ENCODE peak calls at places on chromosomes 13 and 19, in seven cellular contexts. W is cardiac muscle cell, O is transverse colon, I is HepG2, J is BJ, S is thoracic aorta, F is left lung. R is an unnamed sample.

GRCh38 chr19:57350877-57351805 is at the start of gene ZNF304:
- DNase-seq in W (peak; percentile 97), O (peak; percentile 92), I (peak; percentile 93), J (peak; percentile 80), S (peak; percentile 79), F (peak; percentile 96), R (peak; percentile 95)

GRCh38 chr19:4693078-4693350 is 22.9 kb upstream of the MYDGF start:
- DNase-seq in W (no peak), O (no peak), I (no peak), J (no peak), S (no peak), F (no peak), R (no peak)

GRCh38 chr13:114104626-114105350 is 27.6 kb downstream of the RASA3 start:
- DNase-seq in W (no peak), O (peak; percentile 4), I (no peak), J (no peak), S (no peak), F (peak; percentile 29), R (no peak)

GRCh38 chr19:33684550-33685303 is 63.0 kb downstream of the CHST8 start:
- DNase-seq in W (no peak), O (no peak), I (no peak), J (no peak), S (no peak), F (peak; percentile 30), R (no peak)

GRCh38 chr13:110396913-110397379 is 89.9 kb downstream of the COL4A2 start:
- DNase-seq in W (no peak), O (peak; percentile 77), I (no peak), J (peak; percentile 99), S (peak; percentile 95), F (peak; percentile 80), R (peak; percentile 93)

GRCh38 chr19:34308381-34309367 is 54.3 kb downstream of the GARRE1 start:
- DNase-seq in W (no peak), O (no peak), I (no peak), J (no peak), S (no peak), F (no peak), R (no peak)

GRCh38 chr13:94329754-94330551 is 149.5 kb downstream of the DCT start:
- DNase-seq in W (no peak), O (no peak), I (peak; percentile 28), J (peak; percentile 77), S (no peak), F (no peak), R (no peak)

GRCh38 chr19:45498411-45499195 is at the start of gene PPM1N:
- DNase-seq in W (peak; percentile 40), O (no peak), I (no peak), J (no peak), S (no peak), F (no peak), R (no peak)

GRCh38 chr13:40161008-40161694 is 505.3 kb downstream of the FOXO1 start:
- DNase-seq in W (no peak), O (no peak), I (no peak), J (no peak), S (no peak), F (no peak), R (peak; percentile 27)

GRCh38 chr13:79904581-79904980 is 423.6 kb downstream of the NDFIP2 start:
- DNase-seq in W (no peak), O (no peak), I (no peak), J (no peak), S (no peak), F (no peak), R (no peak)

DNA sequence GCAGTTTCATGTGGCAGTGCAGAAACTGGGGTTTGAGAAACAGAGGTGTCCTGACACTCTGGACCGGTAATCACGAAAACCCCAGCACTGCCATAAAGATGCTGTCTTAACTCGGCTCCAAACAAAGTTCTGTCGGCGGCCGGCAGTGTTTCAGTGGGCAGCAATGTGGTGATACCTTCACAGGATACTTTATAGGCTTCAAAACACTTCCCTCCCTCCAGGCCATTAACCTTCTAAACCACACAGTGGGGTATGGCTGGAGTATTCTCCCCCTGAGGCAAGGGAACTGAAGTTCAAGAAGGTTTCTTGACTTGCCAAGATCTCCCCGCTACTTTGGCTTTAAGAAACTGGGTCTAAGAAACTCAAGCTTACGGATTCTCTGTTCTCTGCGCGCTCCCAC is 1.1 kb downstream of the RUBCNL start:
- DNase-seq in W (no peak), O (no peak), I (no peak), J (no peak), S (no peak), F (no peak), R (no peak)
- H3K4me3 ChIP-seq in W (peak overlapping the region; percentile 55), O (peak overlapping the region; percentile 42), I (no peak overlapping the region), J (no peak overlapping the region), S (peak overlapping the region; percentile 77), F (peak overlapping the region; percentile 52), R (no peak overlapping the region)

DNA sequence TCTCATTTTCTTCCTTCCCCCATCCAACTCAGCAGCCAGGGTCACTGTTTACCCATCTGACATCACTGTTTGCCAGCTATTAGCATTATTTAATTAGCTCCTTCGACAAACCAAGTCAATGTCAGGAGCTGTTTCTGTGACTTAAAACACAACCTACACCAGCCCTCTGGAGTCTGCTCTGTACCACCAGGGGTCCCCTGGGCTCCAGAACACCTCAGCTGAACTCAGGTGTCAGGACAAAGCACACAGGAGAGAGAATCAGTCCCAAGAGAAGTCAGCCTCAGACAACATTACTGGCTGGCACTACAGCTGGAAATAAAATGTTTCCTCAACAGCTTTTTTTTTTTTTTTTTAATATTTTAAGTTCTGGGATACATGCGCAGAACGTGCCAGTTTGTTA is 45.1 kb downstream of the DCLK1 start:
- DNase-seq in W (no peak), O (no peak), I (no peak), J (no peak), S (no peak), F (no peak), R (no peak)
- TF ChIP-seq CTCF in W (no peak), O (no peak), I (no peak), J (no peak), S (no peak), F (no peak), R (no peak)

GRCh38 chr19:1132625-1133383 is 29.0 kb downstream of the GPX4 start:
- DNase-seq in W (no peak), O (peak; percentile 47), I (no peak), J (no peak), S (no peak), F (no peak), R (no peak)

GRCh38 chr19:1133471-1133929 is 29.7 kb downstream of the GPX4 start:
- DNase-seq in W (no peak), O (peak; percentile 79), I (no peak), J (no peak), S (no peak), F (no peak), R (peak; percentile 75)

GRCh38 chr19:1131718-1132552 is 28.1 kb downstream of the GPX4 start:
- DNase-seq in W (peak; percentile 73), O (peak; percentile 93), I (no peak), J (peak; percentile 52), S (peak; percentile 91), F (peak; percentile 92), R (peak; percentile 97)

GRCh38 chr19:1129535-1129934 is 25.7 kb downstream of the GPX4 start:
- DNase-seq in W (no peak), O (no peak), I (no peak), J (no peak), S (no peak), F (no peak), R (no peak)

DNA sequence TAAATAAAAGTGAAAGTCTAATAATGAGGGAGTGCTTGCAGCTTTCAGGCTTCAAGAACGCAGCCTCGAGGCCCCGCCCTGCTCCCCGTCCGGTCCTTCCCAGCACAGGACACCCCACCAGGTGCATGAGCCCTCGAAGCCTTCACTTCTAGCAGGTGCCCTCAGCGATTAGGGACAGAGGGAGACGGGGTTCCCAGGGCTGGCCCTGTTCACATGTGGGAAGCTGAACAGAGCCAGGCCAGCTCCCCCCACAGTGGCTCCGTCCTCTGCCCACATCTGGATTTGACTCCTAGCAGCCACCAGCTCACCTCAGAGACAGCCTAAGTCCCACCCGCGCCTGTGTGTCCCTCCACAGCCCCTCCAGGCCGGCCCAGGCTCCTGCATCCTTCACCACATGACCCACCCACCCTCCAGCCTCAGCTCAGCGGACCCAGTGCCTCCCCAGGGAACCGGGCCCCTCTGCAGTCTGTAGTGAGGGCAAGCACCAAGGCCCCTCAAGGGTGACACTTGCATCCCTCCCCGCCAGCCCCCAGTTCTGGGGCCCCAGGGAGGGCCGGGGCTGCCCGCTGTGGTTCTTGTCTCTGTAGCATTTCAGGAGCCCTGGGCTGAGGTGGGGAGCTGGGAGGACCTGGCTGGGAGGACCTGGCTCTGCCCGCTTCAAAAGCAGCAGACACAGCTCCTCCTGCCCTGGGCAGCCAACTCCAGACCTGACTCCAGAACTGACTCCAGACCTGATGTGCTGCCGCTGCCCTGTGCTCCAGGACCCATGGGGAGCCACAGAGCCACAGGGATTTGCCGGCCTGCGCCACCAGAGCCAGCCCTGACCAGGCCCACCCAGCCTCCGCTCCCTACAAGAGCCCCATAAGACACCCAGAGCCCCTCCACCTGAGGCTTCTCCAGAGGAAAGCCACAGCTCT is 27.3 kb downstream of the GPX4 start:
- DNase-seq in W (no peak), O (peak; percentile 70), I (no peak), J (no peak), S (no peak), F (no peak), R (no peak)
- H3K4me3 ChIP-seq in W (peak overlapping the region; percentile 30), O (peak overlapping the region; percentile 79), I (no peak overlapping the region), J (peak overlapping the region; percentile 88), S (peak overlapping the region; percentile 95), F (peak overlapping the region; percentile 80), R (peak overlapping the region; percentile 74)

GRCh38 chr13:28376604-28377003 is 118.3 kb downstream of the FLT1 start:
- DNase-seq in W (peak; percentile 64), O (no peak), I (no peak), J (no peak), S (no peak), F (no peak), R (no peak)
- TF ChIP-seq CTCF in W (no peak), O (no peak), I (no peak), J (no peak), S (no peak), F (no peak), R (no peak)

DNA sequence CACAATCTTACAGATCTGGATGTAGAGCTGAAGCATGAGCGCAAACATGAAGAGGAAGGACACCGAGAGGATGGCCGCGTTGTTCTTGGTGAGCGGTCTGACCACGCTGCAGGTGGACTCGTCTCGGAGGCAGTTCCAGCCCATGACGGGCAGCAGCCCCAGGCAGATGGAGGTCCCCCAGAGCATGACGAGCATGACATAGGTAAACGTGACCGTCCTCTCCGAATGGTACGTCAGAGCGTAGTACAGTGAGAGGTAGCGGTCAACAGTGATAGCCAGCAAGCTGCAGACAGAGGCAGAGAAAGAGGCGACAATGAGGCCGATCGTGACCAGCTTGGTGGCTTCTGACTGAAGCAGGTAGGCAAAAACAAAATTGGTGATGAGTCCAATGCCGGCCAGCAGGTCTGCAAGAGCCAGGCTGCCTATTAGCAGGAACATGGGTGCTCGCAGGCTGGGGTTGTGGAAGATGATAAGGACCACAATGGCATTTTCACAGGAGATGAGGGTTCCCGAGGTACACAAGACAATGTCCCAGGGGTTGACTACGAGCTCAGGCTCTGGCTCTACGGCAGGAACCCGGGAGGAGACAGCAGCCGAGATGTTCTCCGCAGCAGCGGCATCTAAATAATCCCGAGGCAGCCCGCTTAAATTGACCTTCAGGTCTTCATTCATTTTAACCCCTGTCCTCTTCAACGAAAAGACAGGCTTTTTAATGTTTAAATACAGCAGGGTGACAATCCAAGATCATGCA is 1.3 kb downstream of the GPR12 start:
- DNase-seq in W (no peak), O (no peak), I (no peak), J (no peak), S (no peak), F (no peak), R (no peak)
- H3K4me3 ChIP-seq in W (no peak overlapping the region), O (no peak overlapping the region), I (no peak overlapping the region), J (no peak overlapping the region), S (peak overlapping the region; percentile 58), F (no peak overlapping the region), R (peak overlapping the region; percentile 55)

R was measured in ascending aorta.